ENCODE peak calls at places on chromosomes 2 and 18, in five cellular contexts. One of them, this sample, is unnamed. For H3K4me1 and H3K9me3, the result is how much of the 10 kb centered on the place peaks cover.

GRCh38 chr2:86072271-86072858 is 33.3 kb downstream of the POLR1A start:
- DNase-seq in right cardiac atrium: peak
- DNase-seq in OCI-LY7: peak
- DNase-seq in mammary epithelial cell: no peak
- DNase-seq in ovary: peak
- DNase-seq in this sample: peak

GRCh38 chr2:15337996-15338666 is 223.0 kb downstream of the NBAS start:
- DNase-seq in OCI-LY7: no peak
- DNase-seq in ovary: no peak
- DNase-seq in right cardiac atrium: no peak
- DNase-seq in mammary epithelial cell: peak
- DNase-seq in this sample: no peak

GRCh38 chr2:235709124-235709813 is 215.4 kb downstream of the AGAP1 start:
- DNase-seq in mammary epithelial cell: peak
- DNase-seq in ovary: no peak
- DNase-seq in OCI-LY7: no peak
- DNase-seq in right cardiac atrium: no peak
- DNase-seq in this sample: no peak

GRCh38 chr18:36702398-36703010 is 126.3 kb downstream of the TPGS2 start:
- DNase-seq in mammary epithelial cell: no peak
- DNase-seq in OCI-LY7: no peak
- DNase-seq in right cardiac atrium: no peak
- DNase-seq in ovary: no peak
- DNase-seq in this sample: no peak

GRCh38 chr2:230774348-230774951 is 61.8 kb downstream of the CAB39 start:
- DNase-seq in OCI-LY7: no peak
- DNase-seq in mammary epithelial cell: peak
- DNase-seq in right cardiac atrium: no peak
- DNase-seq in ovary: no peak
- DNase-seq in this sample: no peak

GRCh38 chr2:189421644-189422043 is 19.6 kb upstream of the WDR75 start:
- DNase-seq in ovary: no peak
- DNase-seq in OCI-LY7: no peak
- DNase-seq in mammary epithelial cell: peak
- DNase-seq in right cardiac atrium: peak
- DNase-seq in this sample: no peak

GRCh38 chr2:96308248-96308647 is 2.9 kb upstream of the SNRNP200 start:
- DNase-seq in ovary: no peak
- DNase-seq in mammary epithelial cell: no peak
- DNase-seq in right cardiac atrium: no peak
- DNase-seq in OCI-LY7: no peak
- DNase-seq in this sample: no peak

GRCh38 chr18:36667811-36668210 is 161.0 kb downstream of the TPGS2 start:
- DNase-seq in OCI-LY7: no peak
- DNase-seq in mammary epithelial cell: no peak
- DNase-seq in ovary: no peak
- DNase-seq in right cardiac atrium: no peak
- DNase-seq in this sample: no peak

GRCh38 chr18:9705183-9705864 is 2.8 kb upstream of the RAB31 start:
- DNase-seq in mammary epithelial cell: no peak
- DNase-seq in ovary: no peak
- DNase-seq in right cardiac atrium: no peak
- DNase-seq in OCI-LY7: no peak
- DNase-seq in this sample: no peak

GRCh38 chr2:20065885-20066602 is 14.6 kb upstream of the LAPTM4A start:
- DNase-seq in right cardiac atrium: peak
- DNase-seq in OCI-LY7: no peak
- DNase-seq in mammary epithelial cell: peak
- DNase-seq in ovary: no peak
- DNase-seq in this sample: peak

GRCh38 chr2:131104487-131105155 is 515 bp upstream of the PLEKHB2 start:
- DNase-seq in OCI-LY7: peak
- DNase-seq in ovary: peak
- DNase-seq in right cardiac atrium: peak
- DNase-seq in mammary epithelial cell: peak
- DNase-seq in this sample: peak

GRCh38 chr2:224433442-224433841 is 31.5 kb upstream of the FAM124B start:
- DNase-seq in ovary: no peak
- DNase-seq in OCI-LY7: no peak
- DNase-seq in right cardiac atrium: no peak
- DNase-seq in mammary epithelial cell: no peak
- DNase-seq in this sample: no peak

GRCh38 chr2:144522741-144523605 is 3.1 kb upstream of the ZEB2 start:
- DNase-seq in mammary epithelial cell: no peak
- DNase-seq in right cardiac atrium: peak
- DNase-seq in ovary: peak
- DNase-seq in OCI-LY7: no peak
- DNase-seq in this sample: no peak

GRCh38 chr2:88600038-88600465 is 27.2 kb downstream of the EIF2AK3 start:
- DNase-seq in ovary: peak
- DNase-seq in mammary epithelial cell: peak
- DNase-seq in right cardiac atrium: no peak
- DNase-seq in OCI-LY7: peak
- DNase-seq in this sample: no peak

GRCh38 chr2:30522421-30522820 is 75.4 kb downstream of the LCLAT1 start:
- DNase-seq in right cardiac atrium: no peak
- DNase-seq in OCI-LY7: no peak
- DNase-seq in mammary epithelial cell: no peak
- DNase-seq in ovary: no peak
- DNase-seq in this sample: no peak

GRCh38 chr2:46006634-46007033 is 290.6 kb upstream of the EPAS1 start:
- DNase-seq in OCI-LY7: no peak
- DNase-seq in ovary: no peak
- DNase-seq in mammary epithelial cell: no peak
- DNase-seq in right cardiac atrium: no peak
- DNase-seq in this sample: no peak

GRCh38 chr18:23377669-23378469 is 75.2 kb upstream of the RIOK3 start:
- DNase-seq in mammary epithelial cell: peak
- DNase-seq in ovary: peak
- DNase-seq in right cardiac atrium: no peak
- DNase-seq in OCI-LY7: no peak
- DNase-seq in this sample: no peak

GRCh38 chr2:23524261-23524706 is 139.3 kb downstream of the KLHL29 start:
- DNase-seq in ovary: peak
- DNase-seq in mammary epithelial cell: peak
- DNase-seq in right cardiac atrium: peak
- DNase-seq in OCI-LY7: no peak
- DNase-seq in this sample: no peak

GRCh38 chr2:120466704-120467054 is 120.7 kb downstream of the INHBB start:
- DNase-seq in mammary epithelial cell: no peak
- DNase-seq in right cardiac atrium: no peak
- DNase-seq in ovary: no peak
- DNase-seq in OCI-LY7: no peak
- DNase-seq in this sample: no peak

GRCh38 chr2:71609958-71610357 is 156.6 kb downstream of the DYSF start:
- DNase-seq in right cardiac atrium: no peak
- DNase-seq in ovary: peak
- DNase-seq in OCI-LY7: peak
- DNase-seq in mammary epithelial cell: peak
- DNase-seq in this sample: peak

GRCh38 chr2:226273440-226273839 is 526.2 kb downstream of the IRS1 start:
- DNase-seq in mammary epithelial cell: no peak
- DNase-seq in right cardiac atrium: no peak
- DNase-seq in ovary: no peak
- DNase-seq in OCI-LY7: no peak
- DNase-seq in this sample: no peak

GRCh38 chr18:34222025-34222395 is 2.7 kb downstream of the NOL4 start:
- DNase-seq in ovary: no peak
- DNase-seq in right cardiac atrium: no peak
- DNase-seq in OCI-LY7: no peak
- DNase-seq in mammary epithelial cell: no peak
- DNase-seq in this sample: no peak

GRCh38 chr2:16625201-16625729 is 40.4 kb downstream of the CYRIA start:
- DNase-seq in ovary: peak
- DNase-seq in right cardiac atrium: peak
- DNase-seq in mammary epithelial cell: no peak
- DNase-seq in OCI-LY7: peak
- DNase-seq in this sample: peak

GRCh38 chr2:213846856-213847255 is 562.6 kb downstream of the SPAG16 start:
- DNase-seq in OCI-LY7: no peak
- DNase-seq in mammary epithelial cell: peak
- DNase-seq in ovary: no peak
- DNase-seq in right cardiac atrium: no peak
- DNase-seq in this sample: no peak

GRCh38 chr2:122610948-122611609 is 855.6 kb downstream of the TSN start:
- DNase-seq in mammary epithelial cell: no peak
- DNase-seq in right cardiac atrium: no peak
- DNase-seq in OCI-LY7: no peak
- DNase-seq in ovary: no peak
- DNase-seq in this sample: no peak

GRCh38 chr2:237570776-237571335 is 4.5 kb downstream of the PRLH start:
- DNase-seq in OCI-LY7: no peak
- DNase-seq in right cardiac atrium: peak
- DNase-seq in mammary epithelial cell: no peak
- DNase-seq in ovary: no peak
- DNase-seq in this sample: no peak

DNA sequence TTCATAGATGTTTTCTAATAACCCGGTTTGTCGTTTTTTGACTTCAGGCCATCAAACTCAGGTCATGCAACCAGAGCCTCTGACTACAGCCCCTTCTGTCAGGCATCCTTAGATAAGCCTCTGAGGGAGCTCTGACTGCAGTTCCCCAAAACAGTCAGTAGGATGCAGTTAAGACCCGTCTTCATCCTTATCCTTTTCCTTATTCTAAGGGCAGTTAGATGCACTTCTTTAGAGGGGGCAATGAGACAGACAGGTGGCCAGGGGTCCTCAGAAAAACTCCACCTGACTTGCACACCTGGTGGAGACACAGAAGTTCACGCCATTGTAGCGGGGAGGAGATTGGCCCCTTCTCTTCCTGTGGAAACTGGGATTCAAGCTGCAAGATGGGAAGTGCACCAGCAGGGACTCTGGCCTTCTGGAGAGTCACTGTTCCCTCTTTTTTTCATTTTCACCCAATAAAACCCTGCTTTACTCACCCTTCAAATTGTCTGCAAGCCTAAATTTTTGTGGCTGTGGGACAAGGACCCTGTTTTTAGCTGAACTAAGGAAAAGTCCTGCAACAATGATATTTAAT is 104.8 kb upstream of the TFPI start:
- DNase-seq in mammary epithelial cell: peak
- DNase-seq in OCI-LY7: peak
- DNase-seq in ovary: no peak
- DNase-seq in right cardiac atrium: no peak
- DNase-seq in this sample: no peak
- H3K4me1 ChIP-seq in mammary epithelial cell: under half
- H3K4me1 ChIP-seq in OCI-LY7: under half
- H3K4me1 ChIP-seq in ovary: under half
- H3K4me1 ChIP-seq in right cardiac atrium: under half
- H3K4me1 ChIP-seq in this sample: under half

DNA sequence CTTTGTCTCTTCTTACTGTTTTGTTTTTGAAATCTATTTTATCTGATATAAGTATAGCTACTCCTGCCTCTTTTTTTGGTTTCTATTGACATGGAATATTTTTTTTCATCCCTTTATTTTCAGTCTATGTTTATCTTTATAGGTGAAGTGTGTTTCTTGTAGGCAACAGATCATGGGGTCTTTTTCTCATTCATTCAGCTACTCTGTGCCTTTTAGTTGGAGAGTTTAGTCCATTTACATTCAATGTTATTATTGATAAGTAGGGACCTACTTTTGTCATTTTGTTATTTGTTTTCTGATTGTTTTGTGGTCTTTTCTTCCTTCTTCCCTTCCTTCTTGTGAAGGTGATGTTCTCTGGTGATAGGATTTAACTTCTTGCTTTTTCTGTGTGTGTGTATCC is 60.0 kb upstream of the STK39 start:
- DNase-seq in mammary epithelial cell: no peak
- DNase-seq in ovary: no peak
- DNase-seq in OCI-LY7: no peak
- DNase-seq in right cardiac atrium: no peak
- DNase-seq in this sample: no peak
- H3K9me3 ChIP-seq in mammary epithelial cell: under half
- H3K9me3 ChIP-seq in ovary: under half
- H3K9me3 ChIP-seq in OCI-LY7: under half
- H3K9me3 ChIP-seq in right cardiac atrium: under half
- H3K9me3 ChIP-seq in this sample: under half

GRCh38 chr2:149320362-149320761 is 10.0 kb upstream of the LYPD6 start:
- DNase-seq in OCI-LY7: no peak
- DNase-seq in ovary: no peak
- DNase-seq in right cardiac atrium: peak
- DNase-seq in mammary epithelial cell: no peak
- DNase-seq in this sample: no peak
- H3K4me1 ChIP-seq in OCI-LY7: under half
- H3K4me1 ChIP-seq in ovary: under half
- H3K4me1 ChIP-seq in right cardiac atrium: under half
- H3K4me1 ChIP-seq in mammary epithelial cell: under half
- H3K4me1 ChIP-seq in this sample: under half

GRCh38 chr2:5330961-5331360 is 361.2 kb upstream of the SOX11 start:
- DNase-seq in ovary: no peak
- DNase-seq in right cardiac atrium: no peak
- DNase-seq in OCI-LY7: no peak
- DNase-seq in mammary epithelial cell: no peak
- DNase-seq in this sample: no peak
- H3K9me3 ChIP-seq in ovary: under half
- H3K9me3 ChIP-seq in right cardiac atrium: under half
- H3K9me3 ChIP-seq in OCI-LY7: under half
- H3K9me3 ChIP-seq in mammary epithelial cell: under half
- H3K9me3 ChIP-seq in this sample: under half

GRCh38 chr2:33425660-33426059 is 50.8 kb upstream of the RASGRP3 start:
- DNase-seq in ovary: no peak
- DNase-seq in mammary epithelial cell: peak
- DNase-seq in right cardiac atrium: no peak
- DNase-seq in OCI-LY7: no peak
- DNase-seq in this sample: no peak
- H3K4me1 ChIP-seq in ovary: under half
- H3K4me1 ChIP-seq in mammary epithelial cell: under half
- H3K4me1 ChIP-seq in right cardiac atrium: under half
- H3K4me1 ChIP-seq in OCI-LY7: under half
- H3K4me1 ChIP-seq in this sample: under half

GRCh38 chr2:40591785-40592184 is 139.9 kb upstream of the SLC8A1 start:
- DNase-seq in mammary epithelial cell: no peak
- DNase-seq in right cardiac atrium: no peak
- DNase-seq in ovary: no peak
- DNase-seq in OCI-LY7: no peak
- DNase-seq in this sample: no peak
- H3K9me3 ChIP-seq in mammary epithelial cell: under half
- H3K9me3 ChIP-seq in right cardiac atrium: under half
- H3K9me3 ChIP-seq in ovary: under half
- H3K9me3 ChIP-seq in OCI-LY7: under half
- H3K9me3 ChIP-seq in this sample: under half

GRCh38 chr2:64227603-64228125 is 83.4 kb upstream of the PELI1 start:
- DNase-seq in right cardiac atrium: no peak
- DNase-seq in OCI-LY7: no peak
- DNase-seq in mammary epithelial cell: no peak
- DNase-seq in ovary: no peak
- DNase-seq in this sample: no peak
- H3K4me1 ChIP-seq in right cardiac atrium: under half
- H3K4me1 ChIP-seq in OCI-LY7: under half
- H3K4me1 ChIP-seq in mammary epithelial cell: under half
- H3K4me1 ChIP-seq in ovary: under half
- H3K4me1 ChIP-seq in this sample: under half

DNA sequence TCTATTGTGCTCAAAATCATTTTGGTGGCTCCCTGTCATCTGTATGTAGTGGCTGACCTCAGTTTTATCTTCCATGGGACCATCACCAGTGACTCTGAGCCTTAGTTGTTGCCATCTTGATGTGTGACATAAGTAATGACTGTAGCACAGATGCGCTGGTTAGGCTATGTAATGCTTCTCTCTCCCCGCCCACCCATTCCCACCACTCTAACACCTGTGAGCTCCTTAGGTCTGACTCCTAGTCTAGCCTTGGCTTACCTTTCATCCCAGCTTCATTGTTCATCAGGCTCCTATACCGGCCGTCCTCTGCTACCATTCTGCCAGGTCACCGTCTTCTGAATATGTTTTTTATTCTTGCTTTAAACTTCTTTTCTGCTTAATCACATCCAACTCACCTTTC is 17.2 kb downstream of the MYO1B start:
- DNase-seq in OCI-LY7: no peak
- DNase-seq in mammary epithelial cell: peak
- DNase-seq in ovary: no peak
- DNase-seq in right cardiac atrium: no peak
- DNase-seq in this sample: no peak
- H3K9me3 ChIP-seq in OCI-LY7: under half
- H3K9me3 ChIP-seq in mammary epithelial cell: under half
- H3K9me3 ChIP-seq in ovary: under half
- H3K9me3 ChIP-seq in right cardiac atrium: under half
- H3K9me3 ChIP-seq in this sample: under half

This sample was measured in pancreas.